ENCODE peak calls at places on chromosomes 13 and 19, in nine cellular contexts. W, F, S, E, Q, U, G, T and J are unnamed samples.

GRCh38 chr13:76643596-76643995 is 242.6 kb downstream of the KCTD12 start:
- DNase-seq in W (no peak), E (no peak), Q (no peak), T (no peak), G (no peak), F (no peak), S (no peak), U (no peak), J (no peak)

GRCh38 chr13:43448605-43449004 is 338.2 kb downstream of the ENOX1 start:
- DNase-seq in T (no peak), W (no peak), Q (no peak), G (no peak), F (no peak), U (no peak), E (no peak), S (no peak), J (no peak)

GRCh38 chr13:39349391-39349790 is 253.6 kb downstream of the LHFPL6 start:
- DNase-seq in G (no peak), U (no peak), Q (no peak), F (no peak), T (no peak), E (no peak), W (no peak), S (no peak), J (peak; percentile 24)

GRCh38 chr19:47473336-47473735 is 1.6 kb upstream of the SLC8A2 start:
- DNase-seq in U (no peak), F (no peak), T (no peak), Q (no peak), W (no peak), G (no peak), E (no peak), S (no peak), J (no peak)

GRCh38 chr13:90623318-90624011 is 724.0 kb upstream of the MIR17HG start:
- DNase-seq in Q (no peak), S (no peak), T (no peak), E (no peak), G (no peak), F (no peak), W (no peak), U (no peak), J (no peak)

GRCh38 chr13:31199849-31200635 is at the start of gene B3GLCT:
- DNase-seq in Q (peak; percentile 81), U (peak; percentile 81), G (peak; percentile 97), S (peak; percentile 84), W (peak; percentile 21), E (peak; percentile 74), F (peak; percentile 94), T (peak; percentile 54), J (peak; percentile 86)

GRCh38 chr13:48818495-48818961 is 157.2 kb upstream of the FNDC3A start:
- DNase-seq in U (no peak), G (no peak), Q (no peak), F (no peak), S (no peak), T (no peak), W (peak; percentile 90), E (peak; percentile 96), J (peak; percentile 4)

GRCh38 chr13:60431108-60431700 is 34.2 kb downstream of the TDRD3 start:
- DNase-seq in T (peak; percentile 22), U (no peak), G (no peak), S (peak; percentile 50), F (no peak), Q (no peak), W (peak; percentile 21), E (peak; percentile 67), J (peak; percentile 87)

GRCh38 chr19:56314018-56314583 is 538 bp downstream of the ZSCAN5A start:
- DNase-seq in G (no peak), W (no peak), F (no peak), E (no peak), U (no peak), S (no peak), Q (no peak), T (peak; percentile 9), J (peak; percentile 7)

GRCh38 chr19:16062789-16063188 is 13.5 kb upstream of the TPM4 start:
- DNase-seq in G (no peak), S (peak; percentile 57), T (no peak), F (peak; percentile 83), E (peak; percentile 59), U (peak; percentile 71), W (no peak), Q (peak; percentile 72), J (peak; percentile 70)

GRCh38 chr13:106756446-106756845 is 188.5 kb upstream of the ARGLU1 start:
- DNase-seq in G (no peak), S (no peak), E (no peak), U (no peak), T (no peak), Q (no peak), W (no peak), F (no peak), J (no peak)

GRCh38 chr19:38975861-38976271 is 324 bp upstream of the FBXO17 start:
- DNase-seq in Q (peak; percentile 17), E (peak; percentile 61), G (no peak), F (no peak), T (no peak), S (no peak), U (peak; percentile 32), W (no peak), J (peak; percentile 58)

GRCh38 chr19:43624933-43625332 is 5.5 kb upstream of the ZNF428 start:
- DNase-seq in U (peak; percentile 81), G (peak; percentile 76), W (no peak), Q (peak; percentile 85), S (peak; percentile 77), E (peak; percentile 37), T (peak; percentile 28), F (no peak), J (no peak)

GRCh38 chr13:28558126-28558525 is 63.2 kb upstream of the FLT1 start:
- DNase-seq in Q (no peak), W (peak; percentile 80), U (no peak), E (peak; percentile 75), T (no peak), F (no peak), S (no peak), G (no peak), J (peak; percentile 83)

GRCh38 chr13:51125495-51126226 is 14.6 kb upstream of the C13orf42 start:
- DNase-seq in F (no peak), T (peak; percentile 17), Q (peak; percentile 43), S (no peak), U (peak; percentile 73), E (peak; percentile 53), W (peak; percentile 26), G (no peak), J (peak; percentile 80)

GRCh38 chr19:1355258-1355973 is 28.3 kb upstream of the NDUFS7 start:
- DNase-seq in T (no peak), W (no peak), S (no peak), F (no peak), U (no peak), E (no peak), Q (peak; percentile 41), G (no peak), J (peak; percentile 51)

GRCh38 chr19:7550987-7551761 is 15.7 kb downstream of the PNPLA6 start:
- DNase-seq in E (peak; percentile 21), S (peak; percentile 20), W (no peak), Q (peak; percentile 83), G (peak; percentile 86), T (no peak), U (peak; percentile 90), F (peak; percentile 84), J (peak; percentile 73)

GRCh38 chr19:34639491-34640085 is 37.4 kb downstream of the SCGB2B2 start:
- DNase-seq in E (peak; percentile 58), S (peak; percentile 46), W (peak; percentile 20), Q (peak; percentile 71), U (peak; percentile 58), F (peak; percentile 51), T (peak; percentile 27), G (no peak), J (peak; percentile 87)

GRCh38 chr19:711224-711623 is 2.5 kb downstream of the PALM start:
- DNase-seq in S (no peak), G (no peak), Q (no peak), T (no peak), W (no peak), U (no peak), E (no peak), F (no peak), J (no peak)

GRCh38 chr13:98571955-98572662 is 4.8 kb downstream of the STK24 start:
- DNase-seq in W (no peak), S (no peak), Q (peak; percentile 56), U (no peak), T (no peak), E (peak; percentile 87), F (no peak), G (no peak), J (peak; percentile 39)

GRCh38 chr13:99357149-99357596 is 50.0 kb upstream of the GPR183 start:
- DNase-seq in F (no peak), T (no peak), E (peak; percentile 92), Q (no peak), S (peak; percentile 41), G (no peak), U (no peak), W (peak; percentile 36), J (no peak)

GRCh38 chr19:17183858-17184271 is 31.3 kb upstream of the USE1 start:
- DNase-seq in S (peak; percentile 22), W (no peak), T (no peak), Q (no peak), F (no peak), U (no peak), E (no peak), G (no peak), J (no peak)

GRCh38 chr13:36346222-36347083 is at the start of gene SPART:
- DNase-seq in E (peak; percentile 92), Q (peak; percentile 89), G (peak; percentile 98), W (peak; percentile 78), S (peak; percentile 80), F (peak; percentile 96), U (peak; percentile 97), T (peak; percentile 97), J (peak; percentile 97)
- H3K4me3 ChIP-seq in E (peak within 1 kb of the TSS; percentile 66), Q (peak within 1 kb of the TSS; percentile 57), G (peak within 1 kb of the TSS; percentile 76), W (peak within 1 kb of the TSS; percentile 83), S (peak within 1 kb of the TSS; percentile 78), F (peak within 1 kb of the TSS; percentile 53), U (peak within 1 kb of the TSS; percentile 90), T (peak within 1 kb of the TSS; percentile 86), J (peak within 1 kb of the TSS; percentile 67)

GRCh38 chr13:110130431-110130830 is 176.5 kb downstream of the COL4A1 start:
- DNase-seq in S (no peak), F (no peak), U (no peak), T (no peak), E (no peak), W (no peak), G (no peak), Q (no peak), J (no peak)
- H3K27me3 ChIP-seq in S (no peaks in the 10 kb centered on the region), F (no peaks in the 10 kb centered on the region), U (no peaks in the 10 kb centered on the region), T (no peaks in the 10 kb centered on the region), E (no peaks in the 10 kb centered on the region), W (no peaks in the 10 kb centered on the region), G (no peaks in the 10 kb centered on the region), Q (no peaks in the 10 kb centered on the region), J (no peaks in the 10 kb centered on the region)

DNA sequence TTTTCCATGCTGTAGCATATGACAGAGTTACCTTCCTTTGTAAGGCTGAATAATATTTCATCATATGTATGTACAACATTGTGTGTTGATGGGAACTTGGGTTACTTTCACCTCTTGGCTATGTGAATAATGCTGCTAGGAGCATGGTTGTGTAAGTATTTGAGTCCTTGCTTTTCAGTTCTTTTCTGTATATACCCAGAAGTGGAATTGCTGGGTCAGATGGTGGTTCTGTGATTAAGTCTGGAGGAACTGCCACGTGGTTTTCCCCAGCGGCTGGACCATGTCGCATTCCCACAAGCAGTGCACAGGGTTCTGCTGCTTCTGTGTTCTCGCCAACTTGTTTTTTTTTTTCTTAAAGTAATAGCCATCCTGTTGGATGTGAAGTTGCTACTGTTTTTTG is 101.1 kb upstream of the TEX29 start:
- DNase-seq in Q (no peak), G (no peak), U (no peak), S (no peak), T (no peak), W (peak; percentile 74), F (peak; percentile 85), E (peak; percentile 75), J (no peak)
- H3K4me3 ChIP-seq in Q (no peak overlapping the region), G (no peak overlapping the region), U (no peak overlapping the region), S (no peak overlapping the region), T (no peak overlapping the region), W (no peak overlapping the region), F (no peak overlapping the region), E (no peak overlapping the region), J (no peak overlapping the region)

GRCh38 chr19:50977626-50978025 is 6.1 kb downstream of the KLK7 start:
- DNase-seq in T (no peak), U (no peak), S (no peak), W (no peak), F (no peak), E (no peak), Q (no peak), G (no peak), J (no peak)
- H3K27me3 ChIP-seq in T (no peaks in the 10 kb centered on the region), U (no peaks in the 10 kb centered on the region), S (no peaks in the 10 kb centered on the region), W (no peaks in the 10 kb centered on the region), F (no peaks in the 10 kb centered on the region), E (peaks cover 44% of the 10 kb centered on the region), Q (no peaks in the 10 kb centered on the region), G (no peaks in the 10 kb centered on the region), J (peaks cover 50% of the 10 kb centered on the region)